ENCODE peak calls at places on chromosomes 6 and 20, in five cellular contexts. One of them, this sample, is unnamed.

GRCh38 chr6:45591816-45592359 is 214.2 kb upstream of the SUPT3H start:
- DNase-seq in transverse colon: no peak
- DNase-seq in right lobe of liver: no peak
- DNase-seq in brain microvascular endothelial cell: no peak
- DNase-seq in adrenal gland: no peak
- DNase-seq in this sample: no peak

GRCh38 chr20:31566658-31567379 is 38.3 kb upstream of the ID1 start:
- DNase-seq in transverse colon: peak; percentile 44
- DNase-seq in right lobe of liver: no peak
- DNase-seq in brain microvascular endothelial cell: no peak
- DNase-seq in adrenal gland: no peak
- DNase-seq in this sample: peak; percentile 98

GRCh38 chr6:167760979-167761793 is 65.5 kb upstream of the AFDN start:
- DNase-seq in transverse colon: no peak
- DNase-seq in right lobe of liver: peak; percentile 86
- DNase-seq in brain microvascular endothelial cell: peak; percentile 2
- DNase-seq in adrenal gland: no peak
- DNase-seq in this sample: no peak

GRCh38 chr6:38220069-38220723 is 400.7 kb downstream of the ZFAND3 start:
- DNase-seq in transverse colon: no peak
- DNase-seq in right lobe of liver: no peak
- DNase-seq in brain microvascular endothelial cell: no peak
- DNase-seq in adrenal gland: no peak
- DNase-seq in this sample: no peak

GRCh38 chr6:89122625-89123024 is 4.8 kb upstream of the SRSF12 start:
- DNase-seq in transverse colon: no peak
- DNase-seq in right lobe of liver: no peak
- DNase-seq in brain microvascular endothelial cell: no peak
- DNase-seq in adrenal gland: no peak
- DNase-seq in this sample: no peak

GRCh38 chr6:169200931-169201514 is 52.6 kb downstream of the THBS2 start:
- DNase-seq in transverse colon: no peak
- DNase-seq in right lobe of liver: no peak
- DNase-seq in brain microvascular endothelial cell: no peak
- DNase-seq in adrenal gland: no peak
- DNase-seq in this sample: no peak

GRCh38 chr20:8291873-8292272 is 159.8 kb downstream of the PLCB1 start:
- DNase-seq in transverse colon: no peak
- DNase-seq in right lobe of liver: no peak
- DNase-seq in brain microvascular endothelial cell: peak; percentile 40
- DNase-seq in adrenal gland: no peak
- DNase-seq in this sample: no peak

GRCh38 chr6:40727272-40727671 is 140.1 kb upstream of the LRFN2 start:
- DNase-seq in transverse colon: no peak
- DNase-seq in right lobe of liver: no peak
- DNase-seq in brain microvascular endothelial cell: no peak
- DNase-seq in adrenal gland: no peak
- DNase-seq in this sample: no peak

GRCh38 chr20:53124075-53124532 is 151.9 kb downstream of the TSHZ2 start:
- DNase-seq in transverse colon: no peak
- DNase-seq in right lobe of liver: no peak
- DNase-seq in brain microvascular endothelial cell: no peak
- DNase-seq in adrenal gland: no peak
- DNase-seq in this sample: no peak

GRCh38 chr20:8127553-8128255 is 4.4 kb upstream of the PLCB1 start:
- DNase-seq in transverse colon: no peak
- DNase-seq in right lobe of liver: no peak
- DNase-seq in brain microvascular endothelial cell: peak; percentile 42
- DNase-seq in adrenal gland: no peak
- DNase-seq in this sample: no peak

GRCh38 chr6:140077712-140078551 is 703.5 kb upstream of the CITED2 start:
- DNase-seq in transverse colon: no peak
- DNase-seq in right lobe of liver: no peak
- DNase-seq in brain microvascular endothelial cell: no peak
- DNase-seq in adrenal gland: no peak
- DNase-seq in this sample: no peak

GRCh38 chr6:102026649-102027048 is 633.1 kb downstream of the GRIK2 start:
- DNase-seq in transverse colon: no peak
- DNase-seq in right lobe of liver: no peak
- DNase-seq in brain microvascular endothelial cell: no peak
- DNase-seq in adrenal gland: no peak
- DNase-seq in this sample: no peak

GRCh38 chr6:139743629-139744028 is 369.2 kb upstream of the CITED2 start:
- DNase-seq in transverse colon: no peak
- DNase-seq in right lobe of liver: no peak
- DNase-seq in brain microvascular endothelial cell: peak; percentile 57
- DNase-seq in adrenal gland: no peak
- DNase-seq in this sample: no peak

GRCh38 chr6:49523901-49524300 is 24.2 kb downstream of the GLYATL3 start:
- DNase-seq in transverse colon: no peak
- DNase-seq in right lobe of liver: peak; percentile 54
- DNase-seq in brain microvascular endothelial cell: no peak
- DNase-seq in adrenal gland: no peak
- DNase-seq in this sample: no peak

GRCh38 chr6:154638369-154638768 is 94.8 kb upstream of the SCAF8 start:
- DNase-seq in transverse colon: no peak
- DNase-seq in right lobe of liver: no peak
- DNase-seq in brain microvascular endothelial cell: peak; percentile 41
- DNase-seq in adrenal gland: no peak
- DNase-seq in this sample: no peak

GRCh38 chr20:37282558-37282957 is 6.9 kb upstream of the MANBAL start:
- DNase-seq in transverse colon: peak; percentile 19
- DNase-seq in right lobe of liver: no peak
- DNase-seq in brain microvascular endothelial cell: peak; percentile 61
- DNase-seq in adrenal gland: no peak
- DNase-seq in this sample: no peak

GRCh38 chr6:90187437-90188049 is 109.1 kb downstream of the BACH2 start:
- DNase-seq in transverse colon: no peak
- DNase-seq in right lobe of liver: peak; percentile 55
- DNase-seq in brain microvascular endothelial cell: no peak
- DNase-seq in adrenal gland: no peak
- DNase-seq in this sample: no peak

GRCh38 chr6:111653434-111653833 is 47.8 kb upstream of the TRAF3IP2 start:
- DNase-seq in transverse colon: no peak
- DNase-seq in right lobe of liver: no peak
- DNase-seq in brain microvascular endothelial cell: no peak
- DNase-seq in adrenal gland: no peak
- DNase-seq in this sample: no peak

GRCh38 chr6:111648100-111648499 is 42.4 kb upstream of the TRAF3IP2 start:
- DNase-seq in transverse colon: no peak
- DNase-seq in right lobe of liver: no peak
- DNase-seq in brain microvascular endothelial cell: no peak
- DNase-seq in adrenal gland: no peak
- DNase-seq in this sample: no peak

GRCh38 chr6:111653961-111654360 is 48.3 kb upstream of the TRAF3IP2 start:
- DNase-seq in transverse colon: no peak
- DNase-seq in right lobe of liver: no peak
- DNase-seq in brain microvascular endothelial cell: no peak
- DNase-seq in adrenal gland: no peak
- DNase-seq in this sample: no peak

GRCh38 chr6:111650049-111650448 is 44.4 kb upstream of the TRAF3IP2 start:
- DNase-seq in transverse colon: no peak
- DNase-seq in right lobe of liver: no peak
- DNase-seq in brain microvascular endothelial cell: no peak
- DNase-seq in adrenal gland: no peak
- DNase-seq in this sample: no peak

DNA sequence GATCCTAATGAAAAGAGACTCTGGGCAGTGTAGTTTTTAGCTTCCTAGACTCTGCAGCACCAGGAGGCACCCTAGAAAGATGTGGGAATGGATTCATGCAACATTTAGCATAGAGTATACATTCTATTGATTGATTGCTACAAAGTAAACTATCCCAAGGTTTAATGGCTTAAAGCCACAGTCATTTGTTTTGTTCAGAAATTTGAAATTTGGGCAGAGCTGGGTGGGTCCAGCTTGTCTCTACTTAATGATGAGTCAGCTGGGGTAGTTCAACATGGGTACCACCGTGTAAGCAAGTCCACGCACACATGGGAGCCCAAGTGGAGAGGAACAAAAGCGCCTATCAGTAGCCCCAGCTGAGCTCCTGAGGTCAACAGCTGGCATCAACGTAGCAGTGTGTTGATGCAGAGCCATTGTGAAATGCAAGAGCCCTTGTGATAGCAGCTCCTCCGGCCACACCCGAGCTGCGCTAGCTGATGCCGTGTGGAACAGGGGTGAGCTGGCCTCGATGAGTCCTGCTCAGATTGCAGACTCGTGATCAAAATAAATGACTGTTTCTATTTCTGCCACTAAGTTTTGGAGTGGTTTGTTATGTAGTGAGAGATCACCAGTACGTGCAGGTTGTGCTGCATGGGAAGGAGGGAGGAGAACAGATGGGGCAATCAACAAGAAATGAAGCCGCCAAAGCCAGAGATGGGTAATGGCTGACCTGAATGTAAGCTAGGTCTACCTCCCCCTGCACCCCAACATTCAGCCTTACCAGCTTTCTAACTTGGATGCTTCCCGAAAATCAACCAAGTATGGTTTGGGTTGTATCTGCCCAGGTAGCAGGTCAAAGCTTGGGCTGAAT is 45.7 kb upstream of the TRAF3IP2 start:
- DNase-seq in transverse colon: no peak
- DNase-seq in right lobe of liver: no peak
- DNase-seq in brain microvascular endothelial cell: no peak
- DNase-seq in adrenal gland: no peak
- DNase-seq in this sample: no peak
- H3K4me3 ChIP-seq in transverse colon: no peak overlapping the region
- H3K4me3 ChIP-seq in right lobe of liver: no peak overlapping the region
- H3K4me3 ChIP-seq in brain microvascular endothelial cell: no peak overlapping the region
- H3K4me3 ChIP-seq in adrenal gland: no peak overlapping the region
- H3K4me3 ChIP-seq in this sample: no peak overlapping the region

DNA sequence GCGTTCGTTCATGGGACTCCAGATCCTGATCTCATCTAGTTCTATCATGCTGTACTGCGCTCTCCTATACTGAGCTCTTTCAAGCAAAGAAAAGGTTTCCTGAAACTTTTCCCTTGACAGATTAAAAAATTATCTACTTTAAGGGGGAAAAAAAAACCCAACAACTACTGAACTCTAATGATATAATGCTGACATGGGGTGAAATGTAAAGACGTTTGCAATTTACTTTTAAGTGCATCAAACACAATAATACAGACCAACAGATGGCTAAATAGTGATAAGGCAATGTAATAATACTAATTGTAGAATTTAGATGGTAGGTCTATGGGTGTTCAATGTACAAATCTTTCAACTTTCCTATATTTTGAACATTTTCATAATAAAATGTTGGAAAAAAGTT is 16.4 kb downstream of the TOMM34 start:
- DNase-seq in transverse colon: no peak
- DNase-seq in right lobe of liver: no peak
- DNase-seq in brain microvascular endothelial cell: no peak
- DNase-seq in adrenal gland: no peak
- DNase-seq in this sample: no peak
- H3K36me3 ChIP-seq in transverse colon: no peaks in the 10 kb centered on the region
- H3K36me3 ChIP-seq in right lobe of liver: peaks cover 8% of the 10 kb centered on the region
- H3K36me3 ChIP-seq in brain microvascular endothelial cell: peaks cover 55% of the 10 kb centered on the region
- H3K36me3 ChIP-seq in adrenal gland: peaks cover 62% of the 10 kb centered on the region
- H3K36me3 ChIP-seq in this sample: peaks cover 94% of the 10 kb centered on the region

DNA sequence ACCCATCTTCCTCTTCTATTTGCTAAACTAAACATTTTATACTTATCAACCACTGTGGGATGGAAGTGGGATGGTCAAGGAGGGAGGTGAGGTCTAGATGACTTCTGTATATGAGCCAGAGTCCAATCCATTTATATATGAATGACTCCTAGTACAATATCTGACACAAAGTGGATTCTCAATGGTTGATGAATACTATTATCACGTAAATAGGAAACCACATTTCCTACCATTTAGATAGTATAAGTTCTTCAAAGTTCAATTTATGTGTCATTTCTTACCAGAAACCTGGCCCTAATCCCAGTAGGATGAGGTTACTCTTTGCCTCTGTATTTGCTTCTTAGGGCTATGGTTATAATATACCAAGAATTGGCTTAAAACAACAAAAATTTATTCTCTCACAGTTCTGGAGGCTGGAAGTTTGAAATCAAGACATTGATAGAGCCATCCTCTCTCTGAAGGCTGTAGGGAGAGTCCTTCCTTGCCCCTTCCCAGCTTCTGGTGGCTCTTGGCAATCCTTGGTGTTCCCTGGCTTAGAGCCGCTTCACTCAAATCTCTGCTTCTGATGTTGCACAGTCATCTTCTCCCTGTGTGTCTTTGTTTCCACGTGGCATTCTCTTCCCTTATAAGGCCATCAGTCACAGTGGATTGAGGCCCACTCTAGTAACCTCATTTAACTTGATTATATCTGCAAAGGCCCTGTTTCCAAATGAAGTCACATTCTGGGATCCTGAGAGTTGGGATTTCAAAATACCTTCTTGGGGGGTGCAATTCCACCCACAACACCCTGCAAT is 41.0 kb upstream of the RAB23 start:
- DNase-seq in transverse colon: no peak
- DNase-seq in right lobe of liver: no peak
- DNase-seq in brain microvascular endothelial cell: peak; percentile 92
- DNase-seq in adrenal gland: no peak
- DNase-seq in this sample: no peak
- H3K4me3 ChIP-seq in transverse colon: no peak overlapping the region
- H3K4me3 ChIP-seq in right lobe of liver: no peak overlapping the region
- H3K4me3 ChIP-seq in brain microvascular endothelial cell: no peak overlapping the region
- H3K4me3 ChIP-seq in adrenal gland: no peak overlapping the region
- H3K4me3 ChIP-seq in this sample: no peak overlapping the region

GRCh38 chr20:61976275-61976649 is 89.4 kb downstream of the TAF4 start:
- DNase-seq in transverse colon: no peak
- DNase-seq in right lobe of liver: no peak
- DNase-seq in brain microvascular endothelial cell: no peak
- DNase-seq in adrenal gland: no peak
- DNase-seq in this sample: peak; percentile 78

GRCh38 chr20:61978491-61978890 is 87.2 kb downstream of the TAF4 start:
- DNase-seq in transverse colon: no peak
- DNase-seq in right lobe of liver: no peak
- DNase-seq in brain microvascular endothelial cell: no peak
- DNase-seq in adrenal gland: no peak
- DNase-seq in this sample: peak; percentile 57

GRCh38 chr20:61975411-61975810 is 90.3 kb downstream of the TAF4 start:
- DNase-seq in transverse colon: no peak
- DNase-seq in right lobe of liver: no peak
- DNase-seq in brain microvascular endothelial cell: no peak
- DNase-seq in adrenal gland: no peak
- DNase-seq in this sample: peak; percentile 59

GRCh38 chr20:61977387-61977786 is 88.3 kb downstream of the TAF4 start:
- DNase-seq in transverse colon: no peak
- DNase-seq in right lobe of liver: no peak
- DNase-seq in brain microvascular endothelial cell: no peak
- DNase-seq in adrenal gland: no peak
- DNase-seq in this sample: peak; percentile 80

DNA sequence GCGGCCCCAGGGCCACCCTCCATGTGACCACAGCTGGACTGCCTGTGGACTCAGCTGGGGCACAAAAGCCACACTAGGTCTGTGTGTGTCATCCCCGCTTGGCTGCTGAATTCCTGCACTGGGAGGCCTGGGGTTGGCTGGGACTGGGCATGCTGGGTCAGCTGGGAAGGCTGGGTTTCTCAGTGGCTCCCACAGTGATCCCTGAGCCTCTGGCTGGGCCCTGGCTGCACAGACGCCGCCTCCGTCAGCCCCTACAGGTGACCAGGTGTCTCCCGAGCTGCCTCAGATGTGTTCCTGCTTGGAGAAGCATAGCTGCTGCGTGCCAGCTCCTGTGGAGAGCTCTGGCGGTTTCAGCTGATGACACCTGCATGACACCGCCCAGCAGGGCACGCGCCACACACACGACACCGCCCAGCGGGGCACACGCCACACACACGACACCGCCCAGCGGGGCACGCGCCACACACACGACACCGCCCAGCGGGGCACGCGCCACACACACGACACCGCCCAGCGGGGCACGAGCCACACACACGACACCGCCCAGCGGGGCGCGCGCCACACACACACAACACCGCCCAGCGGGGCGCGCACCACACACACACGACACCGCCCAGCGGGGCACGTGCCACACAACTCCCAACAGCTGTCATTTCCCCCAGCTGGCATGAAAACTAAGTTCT is 88.9 kb downstream of the TAF4 start:
- DNase-seq in transverse colon: no peak
- DNase-seq in right lobe of liver: no peak
- DNase-seq in brain microvascular endothelial cell: no peak
- DNase-seq in adrenal gland: no peak
- DNase-seq in this sample: peak; percentile 80
- H3K36me3 ChIP-seq in transverse colon: no peaks in the 10 kb centered on the region
- H3K36me3 ChIP-seq in right lobe of liver: peaks cover 13% of the 10 kb centered on the region
- H3K36me3 ChIP-seq in brain microvascular endothelial cell: peaks cover 6% of the 10 kb centered on the region
- H3K36me3 ChIP-seq in adrenal gland: peaks cover 6% of the 10 kb centered on the region
- H3K36me3 ChIP-seq in this sample: peaks cover 25% of the 10 kb centered on the region

This sample was measured in RWPE2.